ENCODE peak calls at places on chromosomes 13 and 19, in six cellular contexts. Y, X, Z, U, E and R are unnamed samples.

GRCh38 chr13:75870397-75870801 is 234.3 kb downstream of the LMO7 start:
- DNase-seq in X (peak; percentile 27), Z (no peak), U (peak; percentile 6), Y (no peak), E (no peak), R (no peak)

GRCh38 chr13:74015137-74015536 is 119.1 kb downstream of the KLF12 start:
- DNase-seq in E (no peak), Z (no peak), Y (no peak), X (no peak), U (no peak), R (no peak)

GRCh38 chr13:46296920-46297319 is 85.2 kb downstream of the LRRC63 start:
- DNase-seq in Z (no peak), E (no peak), Y (peak; percentile 8), U (no peak), X (no peak), R (no peak)

GRCh38 chr13:108615241-108615640 is 14.2 kb upstream of the MYO16 start:
- DNase-seq in Y (no peak), Z (no peak), X (no peak), E (no peak), U (no peak), R (no peak)

GRCh38 chr19:4178990-4179389 is 3.4 kb downstream of the SIRT6 start:
- DNase-seq in E (no peak), Y (no peak), U (no peak), X (no peak), Z (no peak), R (no peak)

GRCh38 chr19:51531349-51532315 is at the start of gene SIGLEC6:
- DNase-seq in U (no peak), Y (no peak), E (no peak), X (no peak), Z (peak; percentile 91), R (peak; percentile 78)

GRCh38 chr19:29576043-29576442 is 30.0 kb upstream of the POP4 start:
- DNase-seq in U (peak; percentile 13), Z (no peak), E (no peak), Y (no peak), X (peak; percentile 78), R (no peak)

GRCh38 chr19:4534836-4535658 is at the start of gene PLIN5:
- DNase-seq in E (no peak), Y (peak; percentile 64), Z (peak; percentile 72), U (peak; percentile 43), X (peak; percentile 86), R (peak; percentile 95)

GRCh38 chr19:58381460-58382220 is 810 bp upstream of the ZNF837 start:
- DNase-seq in Y (no peak), X (no peak), Z (no peak), U (no peak), E (no peak), R (no peak)

GRCh38 chr19:7923295-7924191 is 2.4 kb downstream of the CTXN1 start:
- DNase-seq in E (no peak), Z (peak; percentile 45), Y (no peak), U (no peak), X (no peak), R (peak; percentile 77)

GRCh38 chr19:588758-589692 is 656 bp upstream of the HCN2 start:
- DNase-seq in X (peak; percentile 85), Z (no peak), Y (no peak), E (no peak), U (no peak), R (no peak)

GRCh38 chr13:39196957-39197644 is 158.8 kb downstream of the NHLRC3 start:
- DNase-seq in U (no peak), E (no peak), X (no peak), Y (no peak), Z (no peak), R (no peak)

GRCh38 chr13:19055611-19056010 is 126.0 kb downstream of the TUBA3C start:
- DNase-seq in X (no peak), U (no peak), Y (no peak), E (no peak), Z (no peak), R (no peak)

GRCh38 chr13:90838561-90838960 is 508.9 kb upstream of the MIR17HG start:
- DNase-seq in E (no peak), Y (no peak), X (no peak), U (no peak), Z (no peak), R (no peak)

GRCh38 chr19:8257052-8257443 is 47.9 kb downstream of the CERS4 start:
- DNase-seq in U (no peak), Y (no peak), Z (peak; percentile 40), X (no peak), E (no peak), R (no peak)

GRCh38 chr19:7953576-7953975 is 10.1 kb upstream of the TIMM44 start:
- DNase-seq in E (no peak), Y (no peak), X (no peak), U (no peak), Z (no peak), R (no peak)

GRCh38 chr19:50514346-50515167 is 844 bp upstream of the ASPDH start:
- DNase-seq in E (no peak), Z (no peak), U (no peak), Y (peak; percentile 83), X (peak; percentile 81), R (peak; percentile 69)

GRCh38 chr13:110187501-110188161 is 119.3 kb downstream of the COL4A1 start:
- DNase-seq in Z (no peak), U (no peak), Y (no peak), E (peak; percentile 27), X (no peak), R (no peak)

GRCh38 chr13:89923731-89924130 is 1423.8 kb upstream of the MIR17HG start:
- DNase-seq in E (no peak), X (no peak), Z (no peak), Y (no peak), U (no peak), R (no peak)

GRCh38 chr13:30376426-30377311 is 45.6 kb upstream of the UBE2L5 start:
- DNase-seq in U (peak; percentile 64), Z (no peak), E (no peak), X (no peak), Y (no peak), R (no peak)

GRCh38 chr19:15562861-15563260 is 52.2 kb upstream of the CYP4F8 start:
- DNase-seq in Z (no peak), Y (no peak), X (no peak), E (no peak), U (no peak), R (no peak)

GRCh38 chr19:1113278-1113985 is 9.6 kb downstream of the GPX4 start:
- DNase-seq in X (peak; percentile 75), Y (peak; percentile 95), Z (peak; percentile 91), U (peak; percentile 83), E (no peak), R (peak; percentile 99)

GRCh38 chr13:41919741-41920487 is 41.0 kb downstream of the VWA8 start:
- DNase-seq in X (peak; percentile 4), U (no peak), E (no peak), Y (no peak), Z (no peak), R (no peak)

GRCh38 chr19:32224371-32225244 is 120.8 kb upstream of the ZNF507 start:
- DNase-seq in E (no peak), Y (no peak), Z (no peak), U (peak; percentile 57), X (peak; percentile 18), R (peak; percentile 80)

GRCh38 chr13:98214707-98215106 is 37.6 kb upstream of the RNF113B start:
- DNase-seq in E (no peak), U (no peak), Y (no peak), Z (no peak), X (no peak), R (no peak)

GRCh38 chr13:27927444-27928352 is 7.9 kb downstream of the PDX1 start:
- DNase-seq in U (no peak), X (no peak), E (no peak), Z (no peak), Y (no peak), R (peak; percentile 73)

GRCh38 chr19:13502231-13502630 is 4.0 kb downstream of the CACNA1A start:
- DNase-seq in X (no peak), E (no peak), Z (no peak), U (no peak), Y (no peak), R (no peak)

GRCh38 chr13:43730642-43731041 is 56.1 kb downstream of the ENOX1 start:
- DNase-seq in Z (no peak), U (no peak), X (no peak), Y (no peak), E (no peak), R (peak; percentile 65)

GRCh38 chr13:112911285-112911701 is 57.7 kb upstream of the MCF2L start:
- DNase-seq in E (no peak), U (no peak), Y (no peak), Z (no peak), X (no peak), R (no peak)

GRCh38 chr13:107339209-107339608 is 771.3 kb upstream of the ARGLU1 start:
- DNase-seq in X (no peak), U (no peak), Y (no peak), E (no peak), Z (no peak), R (no peak)

GRCh38 chr13:88908896-88909535 is 1237.8 kb downstream of the SLITRK5 start:
- DNase-seq in E (no peak), Y (no peak), U (no peak), Z (no peak), X (no peak), R (no peak)

GRCh38 chr19:33467851-33468250 is 53.7 kb downstream of the PEPD start:
- DNase-seq in Y (no peak), E (no peak), Z (no peak), U (no peak), X (no peak), R (no peak)

GRCh38 chr13:40769970-40770369 is 1.0 kb downstream of the MRPS31 start:
- DNase-seq in U (no peak), E (no peak), Z (no peak), Y (no peak), X (no peak), R (no peak)

GRCh38 chr13:20188649-20189553 is 3.8 kb downstream of the GJB2 start:
- DNase-seq in X (no peak), Z (peak; percentile 87), U (no peak), E (no peak), Y (no peak), R (peak; percentile 66)